ENCODE peak calls at places on chromosome 1, in five cellular contexts. One of them, this sample, is unnamed.
A peak's percentile ranks its signal among the peaks of the same experiment; 100 is the strongest.

GRCh38 chr1:226635456-226635941 is 86.9 kb downstream of the STUM start:
- DNase-seq in AG10803: no peak
- DNase-seq in fibroblast of lung: no peak
- DNase-seq in mammary epithelial cell: peak; percentile 59
- DNase-seq in neural progenitor cell: no peak
- DNase-seq in this sample: peak; percentile 65

GRCh38 chr1:198167436-198167934 is 10.7 kb downstream of the NEK7 start:
- DNase-seq in AG10803: no peak
- DNase-seq in fibroblast of lung: peak; percentile 73
- DNase-seq in mammary epithelial cell: peak; percentile 71
- DNase-seq in neural progenitor cell: no peak
- DNase-seq in this sample: peak; percentile 82

GRCh38 chr1:94819945-94820746 is at the start of gene SLC44A3:
- DNase-seq in AG10803: peak; percentile 39
- DNase-seq in fibroblast of lung: peak; percentile 68
- DNase-seq in mammary epithelial cell: peak; percentile 41
- DNase-seq in neural progenitor cell: peak; percentile 82
- DNase-seq in this sample: peak; percentile 54

GRCh38 chr1:93588206-93588605 is 93.4 kb downstream of the BCAR3 start:
- DNase-seq in AG10803: no peak
- DNase-seq in fibroblast of lung: peak; percentile 48
- DNase-seq in mammary epithelial cell: no peak
- DNase-seq in neural progenitor cell: no peak
- DNase-seq in this sample: no peak

GRCh38 chr1:59574085-59574484 is 240.7 kb upstream of the HOOK1 start:
- DNase-seq in AG10803: peak; percentile 98
- DNase-seq in fibroblast of lung: peak; percentile 99
- DNase-seq in mammary epithelial cell: peak; percentile 92
- DNase-seq in neural progenitor cell: no peak
- DNase-seq in this sample: no peak

GRCh38 chr1:25503551-25504426 is 39.6 kb upstream of the LDLRAP1 start:
- DNase-seq in AG10803: peak; percentile 26
- DNase-seq in fibroblast of lung: peak; percentile 9
- DNase-seq in mammary epithelial cell: peak; percentile 21
- DNase-seq in neural progenitor cell: peak; percentile 71
- DNase-seq in this sample: peak; percentile 64

GRCh38 chr1:98110674-98111073 is 189.8 kb upstream of the DPYD start:
- DNase-seq in AG10803: peak; percentile 37
- DNase-seq in fibroblast of lung: peak; percentile 65
- DNase-seq in mammary epithelial cell: peak; percentile 44
- DNase-seq in neural progenitor cell: no peak
- DNase-seq in this sample: no peak

GRCh38 chr1:109687641-109688499 is at the start of gene GSTM1:
- DNase-seq in AG10803: no peak
- DNase-seq in fibroblast of lung: no peak
- DNase-seq in mammary epithelial cell: peak; percentile 45
- DNase-seq in neural progenitor cell: peak; percentile 78
- DNase-seq in this sample: no peak

GRCh38 chr1:245516178-245516829 is 361.5 kb downstream of the KIF26B start:
- DNase-seq in AG10803: peak; percentile 26
- DNase-seq in fibroblast of lung: peak; percentile 26
- DNase-seq in mammary epithelial cell: no peak
- DNase-seq in neural progenitor cell: peak; percentile 36
- DNase-seq in this sample: no peak
- TF ChIP-seq CTCF in AG10803: peak; percentile 43
- TF ChIP-seq CTCF in fibroblast of lung: peak; percentile 63
- TF ChIP-seq CTCF in mammary epithelial cell: no peak
- TF ChIP-seq CTCF in neural progenitor cell: peak; percentile 40
- TF ChIP-seq CTCF in this sample: no peak

DNA sequence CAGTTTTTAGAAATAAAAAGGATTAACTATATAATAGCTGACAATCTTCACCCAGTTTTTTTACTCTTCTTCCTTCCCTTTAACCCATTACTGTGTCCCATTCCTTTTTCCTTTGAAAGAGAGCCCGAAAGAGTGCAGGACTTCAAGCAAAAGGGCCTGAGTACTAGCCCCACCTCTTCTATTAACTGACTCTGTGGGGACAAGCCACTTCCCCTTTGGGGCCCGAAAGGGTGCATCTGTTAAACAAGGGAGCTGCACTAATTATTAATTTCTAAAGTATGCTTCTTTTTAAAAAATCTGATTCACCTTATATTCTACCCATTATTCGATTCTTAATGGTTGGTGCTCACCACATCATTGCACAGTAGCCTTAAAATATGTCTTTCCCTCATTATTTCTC is 3.3 kb downstream of the USP24 start:
- DNase-seq in AG10803: no peak
- DNase-seq in fibroblast of lung: no peak
- DNase-seq in mammary epithelial cell: no peak
- DNase-seq in neural progenitor cell: no peak
- DNase-seq in this sample: no peak
- H3K4me3 ChIP-seq in AG10803: no peak overlapping the region
- H3K4me3 ChIP-seq in fibroblast of lung: no peak overlapping the region
- H3K4me3 ChIP-seq in mammary epithelial cell: no peak overlapping the region
- H3K4me3 ChIP-seq in neural progenitor cell: no peak overlapping the region
- H3K4me3 ChIP-seq in this sample: no peak overlapping the region

GRCh38 chr1:116878804-116879477 is 30.8 kb upstream of the PTGFRN start:
- DNase-seq in AG10803: peak; percentile 61
- DNase-seq in fibroblast of lung: peak; percentile 80
- DNase-seq in mammary epithelial cell: peak; percentile 92
- DNase-seq in neural progenitor cell: peak; percentile 64
- DNase-seq in this sample: peak; percentile 98

GRCh38 chr1:116880952-116881351 is 28.8 kb upstream of the PTGFRN start:
- DNase-seq in AG10803: peak; percentile 32
- DNase-seq in fibroblast of lung: peak; percentile 44
- DNase-seq in mammary epithelial cell: no peak
- DNase-seq in neural progenitor cell: no peak
- DNase-seq in this sample: no peak

GRCh38 chr1:116882866-116883265 is 26.9 kb upstream of the PTGFRN start:
- DNase-seq in AG10803: no peak
- DNase-seq in fibroblast of lung: no peak
- DNase-seq in mammary epithelial cell: no peak
- DNase-seq in neural progenitor cell: no peak
- DNase-seq in this sample: no peak

GRCh38 chr1:116879478-116880133 is 30.1 kb upstream of the PTGFRN start:
- DNase-seq in AG10803: no peak
- DNase-seq in fibroblast of lung: no peak
- DNase-seq in mammary epithelial cell: no peak
- DNase-seq in neural progenitor cell: no peak
- DNase-seq in this sample: no peak

DNA sequence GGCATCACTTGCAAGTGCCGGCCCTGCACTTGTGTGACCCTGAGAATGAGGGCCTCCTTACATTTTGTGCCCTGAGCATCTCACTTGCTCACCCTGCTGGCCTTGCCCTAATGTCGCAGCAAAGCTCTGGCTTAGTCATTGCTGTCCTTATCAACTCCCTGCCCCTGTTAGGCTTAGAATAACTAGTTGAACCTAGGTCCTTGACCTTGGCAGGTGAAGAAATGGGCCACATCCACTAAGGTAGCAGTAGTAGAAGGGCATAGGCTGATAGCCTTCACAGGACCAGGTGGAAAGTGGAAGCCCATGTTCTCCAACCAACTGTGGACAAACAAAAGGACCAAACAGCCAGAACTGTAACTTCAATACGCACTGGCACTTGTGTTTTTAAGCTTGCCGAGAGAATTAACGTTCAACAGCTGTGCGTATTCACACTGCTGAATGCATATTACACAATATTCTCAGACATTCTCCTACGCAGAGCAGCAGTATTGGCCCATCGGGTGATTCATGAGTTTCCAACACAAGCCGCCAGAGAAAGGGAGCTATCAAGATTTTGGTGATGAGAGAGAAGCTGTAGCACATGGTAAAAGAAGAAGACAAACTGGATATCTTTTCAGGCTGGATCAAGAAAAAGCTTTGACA is 27.7 kb upstream of the PTGFRN start:
- DNase-seq in AG10803: peak; percentile 93
- DNase-seq in fibroblast of lung: peak; percentile 66
- DNase-seq in mammary epithelial cell: peak; percentile 50
- DNase-seq in neural progenitor cell: peak; percentile 42
- DNase-seq in this sample: peak; percentile 90
- TF ChIP-seq CTCF in AG10803: peak; percentile 52
- TF ChIP-seq CTCF in fibroblast of lung: no peak
- TF ChIP-seq CTCF in mammary epithelial cell: peak; percentile 25
- TF ChIP-seq CTCF in neural progenitor cell: peak; percentile 46
- TF ChIP-seq CTCF in this sample: peak; percentile 31

GRCh38 chr1:175493321-175493998 is 249.9 kb downstream of the TNR start:
- DNase-seq in AG10803: no peak
- DNase-seq in fibroblast of lung: no peak
- DNase-seq in mammary epithelial cell: no peak
- DNase-seq in neural progenitor cell: peak; percentile 18
- DNase-seq in this sample: no peak
- H3K4me3 ChIP-seq in AG10803: no peak overlapping the region
- H3K4me3 ChIP-seq in fibroblast of lung: no peak overlapping the region
- H3K4me3 ChIP-seq in mammary epithelial cell: no peak overlapping the region
- H3K4me3 ChIP-seq in neural progenitor cell: no peak overlapping the region
- H3K4me3 ChIP-seq in this sample: no peak overlapping the region

DNA sequence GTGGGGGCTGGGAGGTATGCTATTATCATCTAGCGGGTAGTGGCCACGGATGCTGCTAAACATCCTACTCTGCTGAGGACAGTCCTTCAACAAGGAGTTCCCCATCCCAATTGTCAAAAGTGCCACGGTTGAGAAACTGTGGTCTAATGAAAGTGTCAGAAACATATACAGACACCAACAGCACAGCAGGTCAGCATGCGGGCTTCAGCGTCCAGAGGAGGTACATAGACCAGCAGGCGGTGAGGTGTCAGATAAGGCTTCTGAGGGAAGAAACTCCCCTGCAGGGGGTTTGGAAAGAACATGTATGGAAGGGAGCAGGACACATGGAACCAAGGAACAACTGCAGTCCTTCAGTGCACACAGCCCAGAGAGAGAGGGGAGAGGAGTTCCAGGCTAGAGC is 4.8 kb upstream of the TTC4 start:
- DNase-seq in AG10803: no peak
- DNase-seq in fibroblast of lung: no peak
- DNase-seq in mammary epithelial cell: no peak
- DNase-seq in neural progenitor cell: no peak
- DNase-seq in this sample: no peak
- TF ChIP-seq CTCF in AG10803: no peak
- TF ChIP-seq CTCF in fibroblast of lung: no peak
- TF ChIP-seq CTCF in mammary epithelial cell: no peak
- TF ChIP-seq CTCF in neural progenitor cell: no peak
- TF ChIP-seq CTCF in this sample: no peak

This sample was measured in epithelial cell of esophagus.